ENCODE peak calls at places on chromosomes 7 and 10, in five cellular contexts. One of them, this sample, is unnamed.

GRCh38 chr7:13979671-13980438 is 9.6 kb downstream of the ETV1 start:
- DNase-seq in H54: no peak
- DNase-seq in type B pancreatic cell: no peak
- DNase-seq in lower leg skin: no peak
- DNase-seq in right lobe of liver: no peak
- DNase-seq in this sample: no peak

GRCh38 chr10:33353334-33353733 is 18.9 kb upstream of the NRP1 start:
- DNase-seq in H54: no peak
- DNase-seq in right lobe of liver: no peak
- DNase-seq in type B pancreatic cell: no peak
- DNase-seq in lower leg skin: no peak
- DNase-seq in this sample: no peak

GRCh38 chr10:24825551-24825950 is 101.9 kb upstream of the ARHGAP21 start:
- DNase-seq in type B pancreatic cell: no peak
- DNase-seq in right lobe of liver: no peak
- DNase-seq in H54: no peak
- DNase-seq in lower leg skin: no peak
- DNase-seq in this sample: no peak

GRCh38 chr7:82542665-82543064 is 99.1 kb upstream of the CACNA2D1 start:
- DNase-seq in lower leg skin: no peak
- DNase-seq in type B pancreatic cell: no peak
- DNase-seq in H54: no peak
- DNase-seq in right lobe of liver: no peak
- DNase-seq in this sample: no peak

GRCh38 chr7:49852619-49853462 is 79.4 kb downstream of the VWC2 start:
- DNase-seq in lower leg skin: peak
- DNase-seq in right lobe of liver: no peak
- DNase-seq in type B pancreatic cell: no peak
- DNase-seq in H54: peak
- DNase-seq in this sample: peak

GRCh38 chr7:118826237-118826636 is 601.7 kb downstream of the ANKRD7 start:
- DNase-seq in type B pancreatic cell: no peak
- DNase-seq in right lobe of liver: no peak
- DNase-seq in lower leg skin: no peak
- DNase-seq in H54: no peak
- DNase-seq in this sample: no peak

GRCh38 chr7:130363156-130363847 is 17.0 kb upstream of the CPA1 start:
- DNase-seq in H54: peak
- DNase-seq in lower leg skin: no peak
- DNase-seq in type B pancreatic cell: no peak
- DNase-seq in right lobe of liver: no peak
- DNase-seq in this sample: peak

GRCh38 chr10:14904316-14904732 is 25.7 kb downstream of the SUV39H2 start:
- DNase-seq in right lobe of liver: no peak
- DNase-seq in lower leg skin: no peak
- DNase-seq in H54: peak
- DNase-seq in type B pancreatic cell: no peak
- DNase-seq in this sample: peak

GRCh38 chr10:97136744-97137143 is 49.0 kb downstream of the SLIT1 start:
- DNase-seq in type B pancreatic cell: no peak
- DNase-seq in lower leg skin: no peak
- DNase-seq in right lobe of liver: no peak
- DNase-seq in H54: no peak
- DNase-seq in this sample: no peak

GRCh38 chr7:40297741-40298311 is 163.0 kb downstream of the SUGCT start:
- DNase-seq in lower leg skin: no peak
- DNase-seq in H54: no peak
- DNase-seq in right lobe of liver: no peak
- DNase-seq in type B pancreatic cell: no peak
- DNase-seq in this sample: no peak

GRCh38 chr10:77738496-77739158 is 101.0 kb upstream of the KCNMA1 start:
- DNase-seq in right lobe of liver: no peak
- DNase-seq in H54: no peak
- DNase-seq in lower leg skin: no peak
- DNase-seq in type B pancreatic cell: no peak
- DNase-seq in this sample: no peak

GRCh38 chr10:29646960-29647431 is 12.2 kb upstream of the SVIL start:
- DNase-seq in right lobe of liver: no peak
- DNase-seq in type B pancreatic cell: no peak
- DNase-seq in H54: no peak
- DNase-seq in lower leg skin: no peak
- DNase-seq in this sample: no peak

GRCh38 chr7:50727072-50727471 is 55.6 kb downstream of the GRB10 start:
- DNase-seq in type B pancreatic cell: no peak
- DNase-seq in H54: no peak
- DNase-seq in right lobe of liver: no peak
- DNase-seq in lower leg skin: no peak
- DNase-seq in this sample: no peak

GRCh38 chr7:22486597-22486996 is 13.4 kb downstream of the STEAP1B start:
- DNase-seq in right lobe of liver: no peak
- DNase-seq in lower leg skin: no peak
- DNase-seq in type B pancreatic cell: no peak
- DNase-seq in H54: no peak
- DNase-seq in this sample: no peak

GRCh38 chr10:394061-394438 is 258.8 kb downstream of the ZMYND11 start:
- DNase-seq in right lobe of liver: no peak
- DNase-seq in H54: no peak
- DNase-seq in type B pancreatic cell: peak
- DNase-seq in lower leg skin: peak
- DNase-seq in this sample: no peak

GRCh38 chr7:81402227-81402626 is 367.6 kb downstream of the HGF start:
- DNase-seq in H54: no peak
- DNase-seq in type B pancreatic cell: no peak
- DNase-seq in lower leg skin: no peak
- DNase-seq in right lobe of liver: no peak
- DNase-seq in this sample: no peak

GRCh38 chr10:86127274-86127819 is 239.2 kb downstream of the GRID1 start:
- DNase-seq in right lobe of liver: no peak
- DNase-seq in lower leg skin: no peak
- DNase-seq in type B pancreatic cell: no peak
- DNase-seq in H54: no peak
- DNase-seq in this sample: no peak

GRCh38 chr10:44980309-44981171 is 1.9 kb upstream of the DEPP1 start:
- DNase-seq in lower leg skin: peak
- DNase-seq in type B pancreatic cell: no peak
- DNase-seq in H54: no peak
- DNase-seq in right lobe of liver: peak
- DNase-seq in this sample: no peak

GRCh38 chr7:75965617-75966016 is 28.8 kb downstream of the TMEM120A start:
- DNase-seq in right lobe of liver: no peak
- DNase-seq in H54: no peak
- DNase-seq in type B pancreatic cell: no peak
- DNase-seq in lower leg skin: no peak
- DNase-seq in this sample: no peak

GRCh38 chr10:3872700-3873099 is 87.7 kb upstream of the KLF6 start:
- DNase-seq in lower leg skin: no peak
- DNase-seq in type B pancreatic cell: no peak
- DNase-seq in right lobe of liver: no peak
- DNase-seq in H54: no peak
- DNase-seq in this sample: no peak

GRCh38 chr7:157002819-157003421 is 7.5 kb downstream of the MNX1 start:
- DNase-seq in lower leg skin: peak
- DNase-seq in H54: no peak
- DNase-seq in right lobe of liver: no peak
- DNase-seq in type B pancreatic cell: peak
- DNase-seq in this sample: no peak

GRCh38 chr7:28065308-28065707 is 115.3 kb downstream of the JAZF1 start:
- DNase-seq in right lobe of liver: no peak
- DNase-seq in H54: no peak
- DNase-seq in type B pancreatic cell: no peak
- DNase-seq in lower leg skin: no peak
- DNase-seq in this sample: no peak

GRCh38 chr7:8035647-8036518 is 67.3 kb downstream of the GLCCI1 start:
- DNase-seq in right lobe of liver: no peak
- DNase-seq in H54: no peak
- DNase-seq in lower leg skin: no peak
- DNase-seq in type B pancreatic cell: no peak
- DNase-seq in this sample: no peak

GRCh38 chr7:148306759-148307158 is 283.8 kb upstream of the C7orf33 start:
- DNase-seq in type B pancreatic cell: no peak
- DNase-seq in lower leg skin: no peak
- DNase-seq in right lobe of liver: no peak
- DNase-seq in H54: no peak
- DNase-seq in this sample: no peak

GRCh38 chr7:112869111-112869774 is 79.0 kb upstream of the TMEM168 start:
- DNase-seq in type B pancreatic cell: no peak
- DNase-seq in right lobe of liver: no peak
- DNase-seq in lower leg skin: no peak
- DNase-seq in H54: peak
- DNase-seq in this sample: peak

GRCh38 chr7:111210043-111210442 is 119.1 kb downstream of the LRRN3 start:
- DNase-seq in H54: no peak
- DNase-seq in type B pancreatic cell: no peak
- DNase-seq in lower leg skin: no peak
- DNase-seq in right lobe of liver: no peak
- DNase-seq in this sample: no peak

GRCh38 chr10:48655426-48656240 is 29.0 kb upstream of the WDFY4 start:
- DNase-seq in H54: peak
- DNase-seq in type B pancreatic cell: no peak
- DNase-seq in right lobe of liver: peak
- DNase-seq in lower leg skin: peak
- DNase-seq in this sample: peak

GRCh38 chr7:43108255-43109011 is 4.0 kb upstream of the HECW1 start:
- DNase-seq in right lobe of liver: peak
- DNase-seq in type B pancreatic cell: peak
- DNase-seq in lower leg skin: peak
- DNase-seq in H54: peak
- DNase-seq in this sample: peak

GRCh38 chr10:118439824-118440223 is 97.7 kb upstream of the FAM204A start:
- DNase-seq in H54: no peak
- DNase-seq in lower leg skin: no peak
- DNase-seq in type B pancreatic cell: no peak
- DNase-seq in right lobe of liver: no peak
- DNase-seq in this sample: no peak

GRCh38 chr10:97676770-97677581 is 10.1 kb downstream of the AVPI1 start:
- DNase-seq in type B pancreatic cell: no peak
- DNase-seq in H54: peak
- DNase-seq in right lobe of liver: no peak
- DNase-seq in lower leg skin: no peak
- DNase-seq in this sample: peak

GRCh38 chr7:97307521-97308108 is 190.1 kb downstream of the SDHAF3 start:
- DNase-seq in type B pancreatic cell: no peak
- DNase-seq in H54: no peak
- DNase-seq in lower leg skin: no peak
- DNase-seq in right lobe of liver: no peak
- DNase-seq in this sample: no peak

GRCh38 chr10:117965984-117966383 is 80.8 kb downstream of the RAB11FIP2 start:
- DNase-seq in H54: no peak
- DNase-seq in lower leg skin: no peak
- DNase-seq in type B pancreatic cell: no peak
- DNase-seq in right lobe of liver: no peak
- DNase-seq in this sample: no peak

GRCh38 chr10:47140752-47141348 is 159.1 kb upstream of the GDF10 start:
- DNase-seq in type B pancreatic cell: no peak
- DNase-seq in right lobe of liver: no peak
- DNase-seq in lower leg skin: no peak
- DNase-seq in H54: no peak
- DNase-seq in this sample: no peak

GRCh38 chr10:114577133-114577532 is 80.9 kb downstream of the ABLIM1 start:
- DNase-seq in H54: no peak
- DNase-seq in right lobe of liver: peak
- DNase-seq in lower leg skin: no peak
- DNase-seq in type B pancreatic cell: no peak
- DNase-seq in this sample: no peak

GRCh38 chr7:123738356-123738755 is 10.4 kb downstream of the WASL start:
- DNase-seq in type B pancreatic cell: no peak
- DNase-seq in H54: no peak
- DNase-seq in lower leg skin: no peak
- DNase-seq in right lobe of liver: peak
- DNase-seq in this sample: no peak

GRCh38 chr10:18822156-18822555 is 162.9 kb downstream of the ARL5B start:
- DNase-seq in lower leg skin: no peak
- DNase-seq in type B pancreatic cell: no peak
- DNase-seq in right lobe of liver: no peak
- DNase-seq in H54: peak
- DNase-seq in this sample: peak

GRCh38 chr7:100682228-100682741 is 8.7 kb downstream of the GNB2 start:
- DNase-seq in right lobe of liver: no peak
- DNase-seq in type B pancreatic cell: no peak
- DNase-seq in lower leg skin: peak
- DNase-seq in H54: peak
- DNase-seq in this sample: no peak

GRCh38 chr7:128266529-128266890 is 25.4 kb downstream of the LEP start:
- DNase-seq in lower leg skin: no peak
- DNase-seq in H54: no peak
- DNase-seq in right lobe of liver: no peak
- DNase-seq in type B pancreatic cell: no peak
- DNase-seq in this sample: no peak